ENCODE peak calls at places on chromosomes 13 and 19, in six cellular contexts. E is midbrain; T is EL; X is activated T-cell treated with anti-CD3 and anti-CD28 coated beads, Interleukin-2, amount 50 U/mL, for 72 hours; N is testis; M is NCI-H526. S is an unnamed sample.

GRCh38 chr13:75145926-75146325 is 336.0 kb downstream of the TBC1D4 start:
- DNase-seq in N (no peak), T (peak; percentile 42), E (no peak), M (no peak), X (no peak), S (no peak)

GRCh38 chr13:67139551-67139950 is 90.6 kb downstream of the PCDH9 start:
- DNase-seq in E (no peak), X (no peak), N (no peak), T (no peak), M (no peak), S (no peak)

GRCh38 chr19:36060430-36060829 is 5.7 kb downstream of the WDR62 start:
- DNase-seq in E (peak; percentile 84), X (peak; percentile 24), M (peak; percentile 11), T (peak; percentile 43), N (peak; percentile 74), S (peak; percentile 57)

GRCh38 chr13:96091164-96091931 is 1.4 kb downstream of the HS6ST3 start:
- DNase-seq in T (no peak), X (no peak), N (peak; percentile 23), E (peak; percentile 26), M (peak; percentile 64), S (peak; percentile 17)

GRCh38 chr19:7869910-7870511 is 4.2 kb downstream of the PRR36 start:
- DNase-seq in X (peak; percentile 72), E (no peak), M (no peak), T (peak; percentile 46), N (peak; percentile 74), S (peak; percentile 67)

GRCh38 chr19:49212302-49212701 is 54.7 kb downstream of the TRPM4 start:
- DNase-seq in X (no peak), N (no peak), E (no peak), M (no peak), T (no peak), S (no peak)

GRCh38 chr19:42284066-42284501 is 15.0 kb downstream of the CIC start:
- DNase-seq in M (no peak), E (peak; percentile 81), X (peak; percentile 85), T (peak; percentile 84), N (peak; percentile 76), S (peak; percentile 74)

GRCh38 chr13:102400619-102401125 is 1.2 kb downstream of the FGF14 start:
- DNase-seq in E (no peak), T (no peak), M (no peak), N (no peak), X (no peak), S (peak; percentile 80)

GRCh38 chr13:101773062-101773461 is 320.6 kb downstream of the ITGBL1 start:
- DNase-seq in T (peak; percentile 34), N (no peak), E (no peak), M (no peak), X (no peak), S (no peak)

GRCh38 chr19:45782820-45783785 is 813 bp upstream of the DMPK start:
- DNase-seq in X (no peak), E (no peak), N (peak; percentile 48), M (no peak), T (peak; percentile 89), S (no peak)

GRCh38 chr13:79435549-79435948 is 29.5 kb upstream of the RBM26 start:
- DNase-seq in N (no peak), X (no peak), T (peak; percentile 84), M (no peak), E (no peak), S (no peak)

GRCh38 chr19:16039081-16039480 is 37.2 kb upstream of the TPM4 start:
- DNase-seq in E (no peak), T (no peak), N (no peak), M (no peak), X (no peak), S (no peak)

GRCh38 chr13:66574606-66575005 is 655.5 kb downstream of the PCDH9 start:
- DNase-seq in E (no peak), N (no peak), M (no peak), X (no peak), T (peak; percentile 66), S (no peak)

GRCh38 chr19:18966304-18966703 is 25.3 kb upstream of the HOMER3 start:
- DNase-seq in M (peak; percentile 80), N (no peak), X (no peak), E (no peak), T (no peak), S (no peak)

GRCh38 chr13:43003010-43003409 is 11.0 kb upstream of the EPSTI1 start:
- DNase-seq in X (no peak), T (no peak), M (no peak), N (no peak), E (no peak), S (no peak)

GRCh38 chr19:4609878-4610511 is 29.3 kb upstream of the TNFAIP8L1 start:
- DNase-seq in M (no peak), T (no peak), E (no peak), X (no peak), N (no peak), S (no peak)

GRCh38 chr19:18789883-18790565 is 1.1 kb downstream of the COMP start:
- DNase-seq in M (no peak), T (peak; percentile 36), X (no peak), E (no peak), N (no peak), S (no peak)

GRCh38 chr13:23069571-23069970 is 111.2 kb upstream of the SGCG start:
- DNase-seq in M (no peak), X (no peak), E (no peak), N (no peak), T (peak; percentile 61), S (no peak)

GRCh38 chr19:14544977-14545715 is 15.8 kb downstream of the TECR start:
- DNase-seq in T (no peak), X (no peak), N (no peak), M (no peak), E (peak; percentile 94), S (peak; percentile 88)

GRCh38 chr13:73948848-73949529 is 185.2 kb downstream of the KLF12 start:
- DNase-seq in M (no peak), E (no peak), X (no peak), T (no peak), N (no peak), S (no peak)

GRCh38 chr19:1205114-1206062 is at the start of gene STK11:
- DNase-seq in M (peak; percentile 77), X (peak; percentile 100), N (peak; percentile 98), T (peak; percentile 98), E (peak; percentile 99), S (peak; percentile 97)

GRCh38 chr13:110265682-110266430 is 41.1 kb downstream of the COL4A1 start:
- DNase-seq in M (no peak), E (no peak), T (no peak), N (no peak), X (no peak), S (no peak)

GRCh38 chr13:79097201-79097600 is 308.9 kb downstream of the RBM26 start:
- DNase-seq in X (no peak), M (no peak), E (no peak), T (no peak), N (no peak), S (no peak)

GRCh38 chr13:99982741-99983400 is 1.3 kb downstream of the ZIC2 start:
- DNase-seq in N (no peak), X (no peak), T (no peak), M (no peak), E (no peak), S (peak; percentile 3)